ENCODE peak calls at places on chromosomes 6 and 20, in four cellular contexts. E is A549, U is IMR-90, N is HepG2. B is an unnamed sample.
A peak's percentile ranks its signal among the peaks of the same experiment; 100 is the strongest.

GRCh38 chr20:25223179-25223661 is 24.7 kb upstream of the PYGB start:
- DNase-seq in N (peak; percentile 91), U (peak; percentile 97), E (peak; percentile 97), B (peak; percentile 81)

GRCh38 chr6:65113581-65113980 is 593.4 kb downstream of the EYS start:
- DNase-seq in U (peak; percentile 5), E (no peak), N (no peak), B (no peak)

GRCh38 chr6:27668442-27669275 is 195.8 kb upstream of the ZNF184 start:
- DNase-seq in E (no peak), N (peak; percentile 66), U (peak; percentile 77), B (peak; percentile 95)

GRCh38 chr6:148617522-148617921 is 129.3 kb upstream of the UST start:
- DNase-seq in E (no peak), N (no peak), U (peak; percentile 56), B (no peak)

GRCh38 chr20:37662261-37662660 is 31.6 kb upstream of the CTNNBL1 start:
- DNase-seq in U (no peak), N (no peak), E (no peak), B (no peak)

GRCh38 chr6:140538926-140539325 is 1164.5 kb upstream of the CITED2 start:
- DNase-seq in N (no peak), E (no peak), U (peak; percentile 19), B (no peak)

GRCh38 chr6:105587349-105588115 is 184.7 kb upstream of the PREP start:
- DNase-seq in N (no peak), E (no peak), U (peak; percentile 43), B (no peak)

GRCh38 chr6:92684386-92684785 is 735.0 kb downstream of the EPHA7 start:
- DNase-seq in U (peak; percentile 36), E (no peak), N (no peak), B (no peak)

GRCh38 chr20:58020656-58021454 is 207.6 kb downstream of the ANKRD60 start:
- DNase-seq in E (no peak), U (no peak), N (no peak), B (no peak)

GRCh38 chr20:50048420-50049166 is 64.4 kb downstream of the UBE2V1 start:
- DNase-seq in U (peak; percentile 14), N (no peak), E (no peak), B (no peak)

GRCh38 chr6:159692303-159693127 is 526 bp downstream of the SOD2 start:
- DNase-seq in E (no peak), U (peak; percentile 42), N (peak; percentile 41), B (peak; percentile 67)

GRCh38 chr20:44247676-44248419 is 740 bp downstream of the GDAP1L1 start:
- DNase-seq in U (peak; percentile 15), E (peak; percentile 56), N (peak; percentile 80), B (peak; percentile 82)

GRCh38 chr20:15875446-15875845 is 697.8 kb downstream of the KIF16B start:
- DNase-seq in N (no peak), E (no peak), U (no peak), B (no peak)

GRCh38 chr6:14310955-14311354 is 193.4 kb downstream of the CD83 start:
- DNase-seq in U (no peak), E (no peak), N (no peak), B (no peak)

GRCh38 chr6:48078092-48078491 is 32.9 kb downstream of the PTCHD4 start:
- DNase-seq in N (no peak), E (no peak), U (no peak), B (no peak)

GRCh38 chr20:58078741-58079522 is 149.5 kb downstream of the ANKRD60 start:
- DNase-seq in E (no peak), N (no peak), U (no peak), B (no peak)

GRCh38 chr20:63133481-63134091 is 82.3 kb downstream of the YTHDF1 start:
- DNase-seq in U (no peak), E (no peak), N (no peak), B (no peak)

GRCh38 chr6:152091851-152092341 is 284.4 kb downstream of the ESR1 start:
- DNase-seq in N (no peak), E (no peak), U (peak; percentile 38), B (no peak)

GRCh38 chr6:129050086-129050485 is 167.1 kb downstream of the LAMA2 start:
- DNase-seq in N (no peak), E (no peak), U (peak; percentile 32), B (no peak)

GRCh38 chr6:10082385-10082784 is 332.5 kb downstream of the TFAP2A start:
- DNase-seq in N (no peak), U (no peak), E (no peak), B (no peak)

GRCh38 chr6:107744927-107745326 is 79.2 kb downstream of the SCML4 start:
- DNase-seq in U (no peak), E (no peak), N (no peak), B (no peak)

GRCh38 chr20:25859649-25860530 is 163.2 kb upstream of the ZNF337 start:
- DNase-seq in N (peak; percentile 65), E (no peak), U (no peak), B (peak; percentile 38)

GRCh38 chr20:37777556-37777955 is 83.7 kb downstream of the CTNNBL1 start:
- DNase-seq in E (no peak), N (no peak), U (peak; percentile 38), B (no peak)

GRCh38 chr6:22631101-22631500 is 61.7 kb downstream of the HDGFL1 start:
- DNase-seq in N (no peak), E (no peak), U (peak; percentile 65), B (no peak)

GRCh38 chr6:90008908-90009501 is 114.7 kb downstream of the GJA10 start:
- DNase-seq in N (no peak), U (peak; percentile 68), E (no peak), B (no peak)

GRCh38 chr6:23454090-23454998 is 671.7 kb upstream of the NRSN1 start:
- DNase-seq in U (peak; percentile 75), E (no peak), N (no peak), B (no peak)

GRCh38 chr20:45049904-45050471 is 50.9 kb downstream of the KCNS1 start:
- DNase-seq in E (no peak), N (no peak), U (no peak), B (no peak)

GRCh38 chr6:29520232-29520631 is 32.5 kb upstream of the MAS1L start:
- DNase-seq in U (no peak), N (no peak), E (no peak), B (no peak)

GRCh38 chr6:85669735-85670194 is 27.1 kb upstream of the SYNCRIP start:
- DNase-seq in E (no peak), U (peak; percentile 68), N (no peak), B (no peak)

GRCh38 chr6:17439243-17439993 is 46.0 kb downstream of the CAP2 start:
- DNase-seq in N (no peak), U (no peak), E (no peak), B (no peak)

GRCh38 chr6:108434222-108434621 is 126.5 kb upstream of the FOXO3 start:
- DNase-seq in U (no peak), N (no peak), E (no peak), B (no peak)

DNA sequence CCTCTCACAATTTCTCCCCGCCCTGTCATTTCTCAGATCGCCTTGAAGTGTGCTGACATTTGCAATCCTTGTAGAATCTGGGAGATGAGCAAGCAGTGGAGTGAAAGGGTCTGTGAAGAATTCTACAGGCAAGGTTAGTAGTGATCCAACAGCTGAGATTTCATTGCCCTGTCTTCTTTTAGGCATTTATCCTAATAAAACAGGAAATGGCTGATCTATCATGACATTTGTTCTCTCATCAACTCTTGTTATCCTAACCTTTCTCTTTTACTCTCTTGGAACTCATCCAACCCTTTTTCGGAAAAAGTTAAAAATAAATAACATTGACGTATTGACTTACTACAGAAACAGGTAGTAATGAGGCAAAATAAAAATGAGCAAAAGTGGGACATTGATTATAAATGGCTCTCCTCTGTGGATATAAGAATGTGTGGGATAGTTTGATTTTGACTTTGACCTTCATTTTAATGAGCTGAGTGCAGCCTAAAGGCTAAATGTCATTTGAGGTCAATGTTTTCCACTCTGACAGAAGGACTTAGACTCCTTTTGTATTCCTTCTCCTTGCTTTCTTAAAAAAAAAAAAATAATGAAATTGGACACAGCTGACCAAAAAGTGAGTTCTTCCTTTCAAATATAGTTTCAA is 68.8 kb downstream of the MTFR2 start:
- DNase-seq in N (no peak), E (no peak), U (no peak), B (no peak)
- TF ChIP-seq MAZ in N (no peak), E (no peak), U (no peak), B (no peak)

GRCh38 chr20:21714297-21715192 is 9.1 kb downstream of the PAX1 start:
- DNase-seq in N (no peak), U (no peak), E (no peak), B (no peak)

GRCh38 chr20:21715193-21715881 is 9.9 kb downstream of the PAX1 start:
- DNase-seq in N (no peak), U (no peak), E (no peak), B (no peak)

GRCh38 chr20:21713901-21714296 is 8.4 kb downstream of the PAX1 start:
- DNase-seq in N (no peak), U (no peak), E (no peak), B (no peak)

GRCh38 chr20:21719592-21720214 is 14.2 kb downstream of the PAX1 start:
- DNase-seq in E (peak; percentile 65), U (peak; percentile 47), N (peak; percentile 68), B (peak; percentile 51)
- TF ChIP-seq MAZ in E (no peak), U (no peak), N (no peak), B (no peak)

GRCh38 chr6:40907198-40907701 is 131.8 kb downstream of the UNC5CL start:
- DNase-seq in U (peak; percentile 9), E (peak; percentile 71), N (peak; percentile 19), B (no peak)
- TF ChIP-seq MAZ in U (no peak), E (no peak), N (no peak), B (no peak)

DNA sequence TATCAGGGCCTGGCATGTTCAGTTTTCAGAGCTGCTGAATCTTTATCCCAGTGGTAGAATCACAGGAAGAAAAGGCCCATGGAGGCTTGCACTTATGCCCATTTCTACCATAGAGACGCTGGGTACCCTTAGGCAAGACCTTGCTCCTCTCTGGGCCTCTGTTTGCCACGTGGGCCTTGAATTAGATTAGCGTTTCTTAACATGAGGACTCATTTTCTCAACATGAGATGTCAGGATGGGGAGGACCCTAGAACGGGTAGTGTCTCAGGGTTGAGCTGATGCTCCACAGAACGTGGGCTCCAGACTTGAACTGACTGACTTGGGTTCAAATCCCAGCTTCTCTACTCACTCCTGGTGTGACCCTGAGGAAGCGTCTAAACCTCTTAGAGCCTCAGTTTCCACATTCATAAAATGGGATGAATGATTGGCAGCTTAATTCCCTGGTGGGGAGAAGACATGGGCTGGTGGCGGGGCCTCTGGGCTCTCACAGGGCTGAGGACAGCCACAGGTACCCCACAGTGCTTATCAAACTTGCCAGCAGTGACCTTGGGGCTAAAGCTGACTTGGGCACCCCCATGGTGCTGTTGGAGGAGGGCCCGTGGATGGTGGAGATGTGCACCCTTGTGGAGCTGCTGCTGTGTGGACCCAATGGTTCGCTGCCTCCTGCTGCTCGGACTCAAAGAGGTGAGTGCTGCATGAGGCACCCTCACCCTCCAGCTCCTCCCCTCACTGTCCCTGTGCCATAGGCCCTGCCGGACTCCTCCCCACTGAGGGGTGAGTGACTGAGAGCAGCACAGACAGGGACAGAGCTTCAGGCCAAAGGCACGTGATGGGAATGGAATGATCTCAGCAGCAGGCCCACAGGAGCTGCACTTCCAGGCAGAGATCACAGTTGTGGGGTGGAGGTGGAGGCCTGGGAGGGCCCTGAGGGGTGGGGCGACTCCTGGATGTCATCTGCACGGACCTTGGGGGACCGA is 28.2 kb downstream of the SUN5 start:
- DNase-seq in N (peak; percentile 89), E (no peak), U (no peak), B (no peak)
- TF ChIP-seq MAZ in N (no peak), E (no peak), U (no peak), B (no peak)

DNA sequence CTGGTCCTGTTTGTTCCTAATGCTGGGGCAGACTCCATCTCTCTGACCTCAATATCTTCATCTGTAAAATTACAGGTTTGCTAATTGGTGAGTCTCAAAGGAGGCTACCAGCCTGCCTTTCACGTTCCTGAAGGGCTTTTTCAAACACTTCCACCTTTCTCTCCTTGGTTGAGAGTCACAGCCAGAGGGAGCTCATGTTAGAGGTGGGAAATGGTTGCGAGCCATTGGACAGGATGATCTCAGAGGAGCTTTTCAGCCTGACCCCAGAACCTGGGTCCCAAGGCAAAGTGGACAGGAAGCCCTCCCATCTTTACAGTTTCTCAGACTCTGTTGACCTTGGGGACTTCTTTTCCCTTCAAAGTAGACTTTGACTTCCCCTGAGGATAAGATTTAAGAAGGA is 37.6 kb downstream of the NDUFAF5 start:
- DNase-seq in N (no peak), U (no peak), E (no peak), B (no peak)
- TF ChIP-seq MAZ in N (no peak), U (no peak), E (no peak), B (no peak)